ENCODE peak calls at places on chromosomes 6 and 20, in ten cellular contexts. S is HS-27A; A is cardiac fibroblast; X is stimulated activated CD8-positive, alpha-beta memory T cell treated with anti-CD3 and anti-CD28 coated beads, Interleukin-4, amount 100 ng/mL, for 4 hours; G is epithelial cell of esophagus; Y is activated naive CD4-positive, alpha-beta T cell treated with anti-CD3 and anti-CD28 coated beads, Interleukin-2, amount 10 ng/mL, durations not matched to agents 7 days and 5 days; R is tibial artery; B is coronary artery; H is T-helper 2 cell; Q is EL. M is an unnamed sample.

GRCh38 chr6:29705389-29706231 is 17.6 kb upstream of the HLA-F start:
- DNase-seq in S (no peak), A (peak), X (no peak), G (peak), Y (peak), R (no peak), B (peak), H (no peak), Q (peak), M (no peak)

GRCh38 chr6:41367700-41368099 is 32.3 kb downstream of the NCR2 start:
- DNase-seq in S (no peak), A (peak), X (no peak), G (peak), Y (peak), R (no peak), B (no peak), H (no peak), Q (peak), M (no peak)

GRCh38 chr20:3563548-3564177 is 92.8 kb downstream of the ATRN start:
- DNase-seq in S (peak), A (peak), X (no peak), G (peak), Y (no peak), R (no peak), B (no peak), H (peak), Q (peak), M (no peak)

GRCh38 chr20:48284837-48285236 is 499.6 kb upstream of the SULF2 start:
- DNase-seq in S (no peak), A (peak), X (no peak), G (peak), Y (no peak), R (no peak), B (no peak), H (no peak), Q (peak), M (no peak)

GRCh38 chr20:2745936-2746635 is 53.5 kb downstream of the EBF4 start:
- DNase-seq in S (no peak), A (no peak), X (no peak), G (no peak), Y (no peak), R (no peak), B (no peak), H (no peak), Q (no peak), M (no peak)

GRCh38 chr6:43968110-43968965 is 158.9 kb downstream of the MRPL14 start:
- DNase-seq in S (no peak), A (no peak), X (no peak), G (no peak), Y (no peak), R (no peak), B (peak), H (no peak), Q (no peak), M (no peak)

GRCh38 chr20:53647286-53647821 is 53.7 kb upstream of the ZNF217 start:
- DNase-seq in S (no peak), A (no peak), X (no peak), G (no peak), Y (no peak), R (no peak), B (no peak), H (no peak), Q (no peak), M (no peak)

GRCh38 chr20:62192635-62193034 is 9.8 kb downstream of the MTG2 start:
- DNase-seq in S (no peak), A (no peak), X (no peak), G (no peak), Y (no peak), R (no peak), B (no peak), H (no peak), Q (no peak), M (no peak)

GRCh38 chr6:41677430-41678045 is 39.3 kb downstream of the MDFI start:
- DNase-seq in S (no peak), A (no peak), X (no peak), G (no peak), Y (no peak), R (peak), B (no peak), H (no peak), Q (no peak), M (no peak)

GRCh38 chr6:113381232-113381631 is 475.9 kb upstream of the MARCKS start:
- DNase-seq in S (no peak), A (peak), X (no peak), G (no peak), Y (no peak), R (no peak), B (no peak), H (no peak), Q (peak), M (no peak)

M was measured in T-helper 22 cell.